ENCODE peak calls at places on chromosomes 16 and 17, in five cellular contexts. One of them, this sample, is unnamed.

GRCh38 chr17:39229274-39229913 is 3.6 kb upstream of the STAC2 start:
- DNase-seq in Calu3: peak; percentile 84
- DNase-seq in nephron progenitor cell: no peak
- DNase-seq in epithelial cell of proximal tubule: no peak
- DNase-seq in RWPE1: peak; percentile 57
- DNase-seq in this sample: no peak

GRCh38 chr16:80583466-80583865 is 42.7 kb downstream of the DYNLRB2 start:
- DNase-seq in Calu3: no peak
- DNase-seq in nephron progenitor cell: no peak
- DNase-seq in epithelial cell of proximal tubule: no peak
- DNase-seq in RWPE1: no peak
- DNase-seq in this sample: no peak

GRCh38 chr16:66832661-66833305 is 2.0 kb upstream of the NAE1 start:
- DNase-seq in Calu3: no peak
- DNase-seq in nephron progenitor cell: no peak
- DNase-seq in epithelial cell of proximal tubule: no peak
- DNase-seq in RWPE1: no peak
- DNase-seq in this sample: no peak

GRCh38 chr16:86046026-86046713 is 147.2 kb downstream of the IRF8 start:
- DNase-seq in Calu3: no peak
- DNase-seq in nephron progenitor cell: peak; percentile 27
- DNase-seq in epithelial cell of proximal tubule: no peak
- DNase-seq in RWPE1: no peak
- DNase-seq in this sample: no peak

GRCh38 chr16:12253731-12254130 is 277.2 kb downstream of the SNX29 start:
- DNase-seq in Calu3: no peak
- DNase-seq in nephron progenitor cell: no peak
- DNase-seq in epithelial cell of proximal tubule: no peak
- DNase-seq in RWPE1: no peak
- DNase-seq in this sample: no peak

GRCh38 chr16:89956511-89957213 is 8.1 kb downstream of the DEF8 start:
- DNase-seq in Calu3: no peak
- DNase-seq in nephron progenitor cell: no peak
- DNase-seq in epithelial cell of proximal tubule: no peak
- DNase-seq in RWPE1: no peak
- DNase-seq in this sample: no peak

GRCh38 chr16:13448346-13448745 is 471.6 kb upstream of the ERCC4 start:
- DNase-seq in Calu3: no peak
- DNase-seq in nephron progenitor cell: no peak
- DNase-seq in epithelial cell of proximal tubule: no peak
- DNase-seq in RWPE1: no peak
- DNase-seq in this sample: no peak

GRCh38 chr16:47506800-47507199 is 45.7 kb downstream of the PHKB start:
- DNase-seq in Calu3: no peak
- DNase-seq in nephron progenitor cell: no peak
- DNase-seq in epithelial cell of proximal tubule: peak; percentile 86
- DNase-seq in RWPE1: no peak
- DNase-seq in this sample: no peak

GRCh38 chr17:80826955-80827645 is 164.5 kb upstream of the CHMP6 start:
- DNase-seq in Calu3: no peak
- DNase-seq in nephron progenitor cell: no peak
- DNase-seq in epithelial cell of proximal tubule: no peak
- DNase-seq in RWPE1: peak; percentile 93
- DNase-seq in this sample: no peak

GRCh38 chr17:76726231-76726765 is at the start of gene JMJD6:
- DNase-seq in Calu3: peak; percentile 95
- DNase-seq in nephron progenitor cell: peak; percentile 90
- DNase-seq in epithelial cell of proximal tubule: no peak
- DNase-seq in RWPE1: peak; percentile 97
- DNase-seq in this sample: peak; percentile 90

GRCh38 chr17:64786337-64786736 is 124.2 kb upstream of the SMURF2 start:
- DNase-seq in Calu3: peak; percentile 54
- DNase-seq in nephron progenitor cell: no peak
- DNase-seq in epithelial cell of proximal tubule: no peak
- DNase-seq in RWPE1: peak; percentile 57
- DNase-seq in this sample: no peak

GRCh38 chr16:15641753-15642556 is 999 bp downstream of the MARF1 start:
- DNase-seq in Calu3: no peak
- DNase-seq in nephron progenitor cell: no peak
- DNase-seq in epithelial cell of proximal tubule: no peak
- DNase-seq in RWPE1: no peak
- DNase-seq in this sample: no peak

GRCh38 chr17:81160306-81160705 is 5.0 kb upstream of the PVALEF start:
- DNase-seq in Calu3: no peak
- DNase-seq in nephron progenitor cell: no peak
- DNase-seq in epithelial cell of proximal tubule: no peak
- DNase-seq in RWPE1: no peak
- DNase-seq in this sample: no peak

GRCh38 chr16:25009822-25010221 is 5.3 kb downstream of the ARHGAP17 start:
- DNase-seq in Calu3: no peak
- DNase-seq in nephron progenitor cell: no peak
- DNase-seq in epithelial cell of proximal tubule: no peak
- DNase-seq in RWPE1: no peak
- DNase-seq in this sample: no peak

GRCh38 chr16:80369559-80369958 is 171.2 kb upstream of the DYNLRB2 start:
- DNase-seq in Calu3: peak; percentile 22
- DNase-seq in nephron progenitor cell: peak; percentile 54
- DNase-seq in epithelial cell of proximal tubule: no peak
- DNase-seq in RWPE1: peak; percentile 42
- DNase-seq in this sample: peak; percentile 49

GRCh38 chr16:88719267-88719932 is 13.1 kb downstream of the CTU2 start:
- DNase-seq in Calu3: no peak
- DNase-seq in nephron progenitor cell: no peak
- DNase-seq in epithelial cell of proximal tubule: no peak
- DNase-seq in RWPE1: no peak
- DNase-seq in this sample: no peak

GRCh38 chr16:30660424-30661251 is 2.4 kb downstream of the FBRS start:
- DNase-seq in Calu3: no peak
- DNase-seq in nephron progenitor cell: no peak
- DNase-seq in epithelial cell of proximal tubule: no peak
- DNase-seq in RWPE1: no peak
- DNase-seq in this sample: no peak

GRCh38 chr17:45261577-45262515 is at the start of gene SPATA32:
- DNase-seq in Calu3: no peak
- DNase-seq in nephron progenitor cell: peak; percentile 68
- DNase-seq in epithelial cell of proximal tubule: no peak
- DNase-seq in RWPE1: no peak
- DNase-seq in this sample: peak; percentile 64

GRCh38 chr16:25256821-25257503 is 683 bp downstream of the ZKSCAN2 start:
- DNase-seq in Calu3: peak; percentile 39
- DNase-seq in nephron progenitor cell: peak; percentile 41
- DNase-seq in epithelial cell of proximal tubule: no peak
- DNase-seq in RWPE1: peak; percentile 14
- DNase-seq in this sample: no peak

GRCh38 chr17:58325976-58326468 is 2.6 kb downstream of the TSPOAP1 start:
- DNase-seq in Calu3: no peak
- DNase-seq in nephron progenitor cell: no peak
- DNase-seq in epithelial cell of proximal tubule: no peak
- DNase-seq in RWPE1: no peak
- DNase-seq in this sample: no peak

GRCh38 chr16:35102780-35103403 is 1643.5 kb downstream of the TP53TG3F start:
- DNase-seq in Calu3: no peak
- DNase-seq in nephron progenitor cell: no peak
- DNase-seq in epithelial cell of proximal tubule: no peak
- DNase-seq in RWPE1: no peak
- DNase-seq in this sample: no peak

GRCh38 chr16:49588729-49589384 is 215.3 kb downstream of the C16orf78 start:
- DNase-seq in Calu3: no peak
- DNase-seq in nephron progenitor cell: no peak
- DNase-seq in epithelial cell of proximal tubule: no peak
- DNase-seq in RWPE1: no peak
- DNase-seq in this sample: peak; percentile 25

GRCh38 chr17:36657390-36657762 is 56.0 kb downstream of the MRM1 start:
- DNase-seq in Calu3: no peak
- DNase-seq in nephron progenitor cell: peak; percentile 23
- DNase-seq in epithelial cell of proximal tubule: no peak
- DNase-seq in RWPE1: no peak
- DNase-seq in this sample: no peak

GRCh38 chr17:36653374-36653773 is 52.0 kb downstream of the MRM1 start:
- DNase-seq in Calu3: no peak
- DNase-seq in nephron progenitor cell: no peak
- DNase-seq in epithelial cell of proximal tubule: no peak
- DNase-seq in RWPE1: no peak
- DNase-seq in this sample: no peak

GRCh38 chr17:36661047-36661666 is 59.8 kb downstream of the MRM1 start:
- DNase-seq in Calu3: no peak
- DNase-seq in nephron progenitor cell: no peak
- DNase-seq in epithelial cell of proximal tubule: no peak
- DNase-seq in RWPE1: no peak
- DNase-seq in this sample: no peak

GRCh38 chr17:36661688-36662087 is 60.3 kb downstream of the MRM1 start:
- DNase-seq in Calu3: no peak
- DNase-seq in nephron progenitor cell: no peak
- DNase-seq in epithelial cell of proximal tubule: no peak
- DNase-seq in RWPE1: no peak
- DNase-seq in this sample: no peak

GRCh38 chr17:36657763-36658490 is 56.5 kb downstream of the MRM1 start:
- DNase-seq in Calu3: peak; percentile 63
- DNase-seq in nephron progenitor cell: peak; percentile 84
- DNase-seq in epithelial cell of proximal tubule: no peak
- DNase-seq in RWPE1: no peak
- DNase-seq in this sample: no peak
- TF ChIP-seq CTCF in Calu3: peak; percentile 75
- TF ChIP-seq CTCF in nephron progenitor cell: peak; percentile 15
- TF ChIP-seq CTCF in epithelial cell of proximal tubule: peak; percentile 51
- TF ChIP-seq CTCF in RWPE1: no peak
- TF ChIP-seq CTCF in this sample: no peak

GRCh38 chr17:48244814-48245213 is 137.2 kb downstream of the SNX11 start:
- DNase-seq in Calu3: no peak
- DNase-seq in nephron progenitor cell: no peak
- DNase-seq in epithelial cell of proximal tubule: no peak
- DNase-seq in RWPE1: no peak
- DNase-seq in this sample: no peak

GRCh38 chr17:48247603-48248002 is 140.0 kb downstream of the SNX11 start:
- DNase-seq in Calu3: no peak
- DNase-seq in nephron progenitor cell: no peak
- DNase-seq in epithelial cell of proximal tubule: no peak
- DNase-seq in RWPE1: no peak
- DNase-seq in this sample: no peak

GRCh38 chr17:48247038-48247437 is 139.5 kb downstream of the SNX11 start:
- DNase-seq in Calu3: no peak
- DNase-seq in nephron progenitor cell: no peak
- DNase-seq in epithelial cell of proximal tubule: no peak
- DNase-seq in RWPE1: no peak
- DNase-seq in this sample: no peak

GRCh38 chr17:48244121-48244711 is 136.7 kb downstream of the SNX11 start:
- DNase-seq in Calu3: peak; percentile 61
- DNase-seq in nephron progenitor cell: no peak
- DNase-seq in epithelial cell of proximal tubule: no peak
- DNase-seq in RWPE1: no peak
- DNase-seq in this sample: no peak

GRCh38 chr17:48246623-48247022 is 139.1 kb downstream of the SNX11 start:
- DNase-seq in Calu3: peak; percentile 32
- DNase-seq in nephron progenitor cell: no peak
- DNase-seq in epithelial cell of proximal tubule: no peak
- DNase-seq in RWPE1: no peak
- DNase-seq in this sample: no peak
- TF ChIP-seq CTCF in Calu3: no peak
- TF ChIP-seq CTCF in nephron progenitor cell: no peak
- TF ChIP-seq CTCF in epithelial cell of proximal tubule: no peak
- TF ChIP-seq CTCF in RWPE1: no peak
- TF ChIP-seq CTCF in this sample: no peak

GRCh38 chr16:122342-122741 is 16.1 kb downstream of the NPRL3 start:
- DNase-seq in Calu3: no peak
- DNase-seq in nephron progenitor cell: no peak
- DNase-seq in epithelial cell of proximal tubule: no peak
- DNase-seq in RWPE1: no peak
- DNase-seq in this sample: no peak

GRCh38 chr16:119835-120234 is 18.6 kb downstream of the NPRL3 start:
- DNase-seq in Calu3: no peak
- DNase-seq in nephron progenitor cell: no peak
- DNase-seq in epithelial cell of proximal tubule: no peak
- DNase-seq in RWPE1: no peak
- DNase-seq in this sample: no peak

GRCh38 chr16:118857-119256 is 19.6 kb downstream of the NPRL3 start:
- DNase-seq in Calu3: no peak
- DNase-seq in nephron progenitor cell: no peak
- DNase-seq in epithelial cell of proximal tubule: no peak
- DNase-seq in RWPE1: no peak
- DNase-seq in this sample: no peak

GRCh38 chr16:116015-116414 is 22.5 kb downstream of the NPRL3 start:
- DNase-seq in Calu3: no peak
- DNase-seq in nephron progenitor cell: no peak
- DNase-seq in epithelial cell of proximal tubule: no peak
- DNase-seq in RWPE1: no peak
- DNase-seq in this sample: no peak

GRCh38 chr16:117381-118365 is 20.8 kb downstream of the NPRL3 start:
- DNase-seq in Calu3: peak; percentile 92
- DNase-seq in nephron progenitor cell: peak; percentile 76
- DNase-seq in epithelial cell of proximal tubule: no peak
- DNase-seq in RWPE1: peak; percentile 60
- DNase-seq in this sample: peak; percentile 51
- TF ChIP-seq CTCF in Calu3: peak; percentile 95
- TF ChIP-seq CTCF in nephron progenitor cell: peak; percentile 65
- TF ChIP-seq CTCF in epithelial cell of proximal tubule: peak; percentile 83
- TF ChIP-seq CTCF in RWPE1: peak; percentile 78
- TF ChIP-seq CTCF in this sample: peak; percentile 88

GRCh38 chr16:28139530-28139929 is 72.2 kb downstream of the XPO6 start:
- DNase-seq in Calu3: no peak
- DNase-seq in nephron progenitor cell: no peak
- DNase-seq in epithelial cell of proximal tubule: no peak
- DNase-seq in RWPE1: no peak
- DNase-seq in this sample: no peak

GRCh38 chr16:28131743-28132393 is 68.4 kb upstream of the GSG1L start:
- DNase-seq in Calu3: no peak
- DNase-seq in nephron progenitor cell: no peak
- DNase-seq in epithelial cell of proximal tubule: no peak
- DNase-seq in RWPE1: no peak
- DNase-seq in this sample: no peak

GRCh38 chr16:28133666-28134065 is 70.2 kb upstream of the GSG1L start:
- DNase-seq in Calu3: no peak
- DNase-seq in nephron progenitor cell: no peak
- DNase-seq in epithelial cell of proximal tubule: no peak
- DNase-seq in RWPE1: no peak
- DNase-seq in this sample: no peak

GRCh38 chr16:28140788-28141618 is 70.8 kb downstream of the XPO6 start:
- DNase-seq in Calu3: no peak
- DNase-seq in nephron progenitor cell: no peak
- DNase-seq in epithelial cell of proximal tubule: no peak
- DNase-seq in RWPE1: no peak
- DNase-seq in this sample: no peak

DNA sequence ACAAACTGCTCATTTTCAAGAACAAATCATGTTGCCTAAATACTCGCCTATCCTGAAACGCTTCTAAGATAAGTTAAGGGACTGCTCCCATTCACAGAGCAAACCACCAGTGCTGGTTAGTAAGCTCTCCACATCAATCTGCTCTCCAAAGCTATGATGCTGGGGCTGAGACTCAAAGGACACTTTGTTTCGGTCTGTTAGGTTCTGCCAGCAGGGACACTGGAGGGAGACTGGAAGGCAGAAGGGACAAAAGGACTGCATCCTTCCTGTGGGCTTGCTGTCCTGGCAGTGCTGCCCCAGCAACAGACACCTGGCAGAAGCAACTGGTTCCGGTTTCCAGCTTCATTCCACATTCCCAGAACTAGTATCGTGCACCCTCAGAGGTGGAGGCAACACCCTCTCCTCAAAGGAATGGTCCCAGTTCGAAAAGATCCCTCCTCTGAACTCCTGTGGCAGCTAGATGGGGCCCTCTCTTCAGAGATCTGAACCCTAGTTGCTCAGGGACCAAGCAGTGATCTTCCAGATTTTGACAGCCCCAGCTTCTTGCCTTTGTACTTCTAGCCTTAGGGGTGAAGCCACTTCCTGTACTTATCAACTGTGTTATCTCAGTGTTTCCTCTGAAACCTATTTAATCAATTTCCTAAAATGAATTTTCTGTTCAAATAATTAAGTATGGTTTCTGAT is 73.4 kb upstream of the GSG1L start:
- DNase-seq in Calu3: no peak
- DNase-seq in nephron progenitor cell: no peak
- DNase-seq in epithelial cell of proximal tubule: no peak
- DNase-seq in RWPE1: no peak
- DNase-seq in this sample: no peak
- TF ChIP-seq CTCF in Calu3: no peak
- TF ChIP-seq CTCF in nephron progenitor cell: no peak
- TF ChIP-seq CTCF in epithelial cell of proximal tubule: no peak
- TF ChIP-seq CTCF in RWPE1: no peak
- TF ChIP-seq CTCF in this sample: no peak

This sample was measured in mesothelial cell of epicardium.